ENCODE peak calls at places on chromosomes 16 and 17, in nine cellular contexts. Y is H1, S is GM12878, V is tibial nerve, Q is breast epithelium, I is prostate gland, D is lower leg skin, E is stomach, Z is A549. K is an unnamed sample.

GRCh38 chr17:1995321-1996242 is 29.6 kb downstream of the RTN4RL1 start:
- DNase-seq in Y (no peak), S (no peak), V (no peak), Q (no peak), I (no peak), D (no peak), E (peak; percentile 50), Z (no peak), K (no peak)

GRCh38 chr16:2079311-2079800 is 31.6 kb downstream of the TSC2 start:
- DNase-seq in Y (no peak), S (no peak), V (no peak), Q (no peak), I (no peak), D (no peak), E (no peak), Z (no peak), K (no peak)

GRCh38 chr16:15052747-15053476 is 3.0 kb downstream of the NTAN1 start:
- DNase-seq in Y (no peak), S (no peak), V (no peak), Q (no peak), I (no peak), D (no peak), E (no peak), Z (no peak), K (no peak)

GRCh38 chr16:3514621-3515020 is 13.8 kb downstream of the CLUAP1 start:
- DNase-seq in Y (no peak), S (no peak), V (no peak), Q (no peak), I (no peak), D (no peak), E (no peak), Z (no peak), K (no peak)

GRCh38 chr16:23987443-23987842 is 151.7 kb downstream of the PRKCB start:
- DNase-seq in Y (no peak), S (peak; percentile 76), V (no peak), Q (no peak), I (no peak), D (no peak), E (no peak), Z (no peak), K (no peak)

GRCh38 chr16:13377143-13377542 is 475.7 kb downstream of the SHISA9 start:
- DNase-seq in Y (no peak), S (no peak), V (no peak), Q (no peak), I (no peak), D (no peak), E (no peak), Z (no peak), K (no peak)

GRCh38 chr17:2390199-2390880 is 10.5 kb downstream of the MNT start:
- DNase-seq in Y (no peak), S (no peak), V (no peak), Q (no peak), I (no peak), D (no peak), E (no peak), Z (no peak), K (no peak)

GRCh38 chr16:68539704-68540370 is 746 bp downstream of the ZFP90 start:
- DNase-seq in Y (peak; percentile 65), S (no peak), V (no peak), Q (no peak), I (no peak), D (no peak), E (no peak), Z (peak; percentile 16), K (no peak)

GRCh38 chr17:6487243-6488007 is 43.2 kb downstream of the PIMREG start:
- DNase-seq in Y (no peak), S (no peak), V (no peak), Q (no peak), I (no peak), D (peak; percentile 36), E (no peak), Z (no peak), K (peak; percentile 40)

GRCh38 chr16:54847609-54848008 is 83.1 kb upstream of the IRX5 start:
- DNase-seq in Y (no peak), S (no peak), V (no peak), Q (no peak), I (no peak), D (no peak), E (no peak), Z (no peak), K (no peak)

GRCh38 chr16:70476272-70477020 is 22.1 kb downstream of the FCSK start:
- DNase-seq in Y (no peak), S (peak; percentile 96), V (no peak), Q (no peak), I (no peak), D (no peak), E (peak; percentile 31), Z (no peak), K (no peak)

GRCh38 chr16:88633684-88634140 is 4.7 kb upstream of the IL17C start:
- DNase-seq in Y (peak; percentile 73), S (peak; percentile 55), V (no peak), Q (no peak), I (no peak), D (no peak), E (peak; percentile 52), Z (peak; percentile 68), K (no peak)
- H3K4me3 ChIP-seq in Y (peak overlapping the region; percentile 72), S (peak overlapping the region; percentile 95), V (no peak overlapping the region), Q (peak overlapping the region; percentile 29), I (no peak overlapping the region), D (no peak overlapping the region), E (peak overlapping the region; percentile 62), Z (no peak overlapping the region), K (peak overlapping the region; percentile 14)

GRCh38 chr17:67095803-67096202 is 51.4 kb downstream of the CACNG1 start:
- DNase-seq in Y (no peak), S (no peak), V (no peak), Q (no peak), I (no peak), D (no peak), E (no peak), Z (no peak), K (no peak)
- TF ChIP-seq POLR2A in Y (no peak), S (no peak), V (no peak), Q (no peak), I (no peak), D (no peak), E (no peak), Z (no peak), K (no peak)

GRCh38 chr17:19938736-19939135 is 38.9 kb downstream of the AKAP10 start:
- DNase-seq in Y (no peak), S (no peak), V (no peak), Q (no peak), I (no peak), D (no peak), E (no peak), Z (no peak), K (no peak)
- H3K4me3 ChIP-seq in Y (no peak overlapping the region), S (no peak overlapping the region), V (no peak overlapping the region), Q (no peak overlapping the region), I (no peak overlapping the region), D (no peak overlapping the region), E (no peak overlapping the region), Z (no peak overlapping the region), K (no peak overlapping the region)

DNA sequence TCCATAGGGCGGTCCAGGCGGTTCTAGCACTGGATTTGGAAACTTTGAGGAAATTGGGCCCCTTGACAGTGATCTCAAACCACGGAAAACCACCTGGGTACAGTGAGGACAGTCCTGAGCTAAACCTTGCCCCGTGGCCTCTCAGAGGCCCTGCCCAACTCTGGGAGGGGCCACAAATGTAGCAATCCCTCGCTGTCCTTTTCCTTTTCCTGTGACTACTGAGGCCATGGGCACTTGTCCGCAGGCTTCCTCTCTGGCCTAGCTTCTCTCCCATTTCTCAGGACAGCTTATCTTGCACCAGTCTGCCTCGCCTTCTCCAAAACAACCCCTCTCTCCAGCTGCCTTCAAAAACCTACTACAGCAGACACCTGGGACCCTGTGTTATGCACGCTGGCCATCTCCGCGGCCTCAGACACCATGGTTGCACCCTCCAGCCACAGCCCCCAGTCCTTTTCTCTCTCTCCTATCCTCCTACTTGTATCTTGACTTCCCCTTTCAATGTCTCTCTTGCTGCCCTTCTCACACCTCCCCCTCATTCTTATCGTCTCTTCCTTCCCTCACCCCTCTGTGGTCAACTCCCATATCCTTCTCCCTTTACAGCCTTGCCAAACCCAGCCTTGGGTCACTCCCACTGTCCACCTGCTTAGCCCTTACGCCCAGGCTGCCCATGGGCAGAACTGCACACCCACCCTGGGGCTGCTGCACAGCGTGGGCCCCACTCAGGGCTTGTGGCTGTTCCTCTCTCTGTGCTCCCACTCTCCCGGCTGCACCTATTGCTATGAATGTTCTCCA is 7.6 kb downstream of the SCPEP1 start:
- DNase-seq in Y (no peak), S (no peak), V (no peak), Q (no peak), I (no peak), D (no peak), E (no peak), Z (no peak), K (no peak)
- TF ChIP-seq POLR2A in Y (no peak), S (no peak), V (no peak), Q (no peak), I (no peak), D (no peak), E (no peak), Z (no peak), K (no peak)

GRCh38 chr17:79975498-79976134 is 60.1 kb downstream of the TBC1D16 start:
- DNase-seq in Y (no peak), S (no peak), V (no peak), Q (no peak), I (no peak), D (no peak), E (no peak), Z (no peak), K (peak; percentile 75)
- H3K4me3 ChIP-seq in Y (no peak overlapping the region), S (no peak overlapping the region), V (no peak overlapping the region), Q (no peak overlapping the region), I (no peak overlapping the region), D (no peak overlapping the region), E (no peak overlapping the region), Z (no peak overlapping the region), K (no peak overlapping the region)

GRCh38 chr17:46194393-46195216 is 1.4 kb upstream of the KANSL1 start:
- DNase-seq in Y (no peak), S (peak; percentile 89), V (no peak), Q (no peak), I (no peak), D (no peak), E (no peak), Z (peak; percentile 60), K (no peak)
- TF ChIP-seq POLR2A in Y (no peak), S (peak; percentile 57), V (no peak), Q (no peak), I (no peak), D (no peak), E (no peak), Z (no peak), K (no peak)

GRCh38 chr17:50196826-50197225 is 4.6 kb downstream of the COL1A1 start:
- DNase-seq in Y (no peak), S (no peak), V (no peak), Q (no peak), I (no peak), D (no peak), E (no peak), Z (no peak), K (peak; percentile 21)
- H3K4me3 ChIP-seq in Y (no peak overlapping the region), S (no peak overlapping the region), V (no peak overlapping the region), Q (no peak overlapping the region), I (no peak overlapping the region), D (no peak overlapping the region), E (peak overlapping the region; percentile 13), Z (no peak overlapping the region), K (no peak overlapping the region)